ENCODE peak calls at places on chromosome 5, in four cellular contexts. Z is AG04450, A is HL-60, W is tibial artery. F is an unnamed sample. For H3K27me3, the result is how much of the 10 kb centered on the place peaks cover.

GRCh38 chr5:171627936-171628335 is 157.7 kb upstream of the SMIM23 start:
- DNase-seq in Z (no peak), A (no peak), W (no peak), F (no peak)

GRCh38 chr5:45847877-45848276 is 151.7 kb upstream of the HCN1 start:
- DNase-seq in Z (no peak), A (no peak), W (no peak), F (no peak)

GRCh38 chr5:124514966-124515365 is 231.5 kb downstream of the ZNF608 start:
- DNase-seq in Z (no peak), A (no peak), W (no peak), F (no peak)

GRCh38 chr5:157387683-157388093 is 72.3 kb upstream of the NIPAL4 start:
- DNase-seq in Z (peak), A (no peak), W (peak), F (peak)

GRCh38 chr5:93099902-93100347 is 481.1 kb downstream of the NR2F1-AS1 start:
- DNase-seq in Z (no peak), A (no peak), W (no peak), F (no peak)

GRCh38 chr5:133794771-133795391 is 173.5 kb downstream of the C5orf15 start:
- DNase-seq in Z (no peak), A (no peak), W (no peak), F (no peak)

GRCh38 chr5:177132504-177133118 is 962 bp upstream of the NSD1 start:
- DNase-seq in Z (no peak), A (no peak), W (peak), F (no peak)

GRCh38 chr5:540215-541147 is 16.2 kb upstream of the SLC9A3 start:
- DNase-seq in Z (no peak), A (no peak), W (no peak), F (no peak)

GRCh38 chr5:57503433-57503832 is 20.8 kb upstream of the ACTBL2 start:
- DNase-seq in Z (no peak), A (no peak), W (no peak), F (no peak)

GRCh38 chr5:15704397-15704947 is 204.5 kb downstream of the FBXL7 start:
- DNase-seq in Z (no peak), A (no peak), W (no peak), F (peak)

GRCh38 chr5:55544341-55544740 is 9.6 kb upstream of the PLPP1 start:
- DNase-seq in Z (no peak), A (no peak), W (no peak), F (no peak)

GRCh38 chr5:68522863-68523262 is 307.3 kb downstream of the PIK3R1 start:
- DNase-seq in Z (no peak), A (no peak), W (no peak), F (peak)

GRCh38 chr5:32278403-32278802 is 34.3 kb downstream of the MTMR12 start:
- DNase-seq in Z (peak), A (no peak), W (no peak), F (no peak)

GRCh38 chr5:128844354-128844923 is 120.8 kb upstream of the SLC27A6 start:
- DNase-seq in Z (no peak), A (no peak), W (no peak), F (no peak)

GRCh38 chr5:1124181-1125029 is 12.5 kb upstream of the SLC12A7 start:
- DNase-seq in Z (no peak), A (no peak), W (no peak), F (no peak)

GRCh38 chr5:145293716-145294115 is 541.4 kb downstream of the PRELID2 start:
- DNase-seq in Z (no peak), A (no peak), W (no peak), F (no peak)

GRCh38 chr5:171342362-171343111 is 33.5 kb downstream of the TLX3 start:
- DNase-seq in Z (peak), A (peak), W (no peak), F (no peak)

GRCh38 chr5:141369994-141370848 is at the start of gene PCDHGB3:
- DNase-seq in Z (no peak), A (peak), W (peak), F (no peak)
- TF ChIP-seq CTCF in Z (peak), A (peak), W (no peak), F (peak)

GRCh38 chr5:164298165-164298564 is 792.7 kb downstream of the MAT2B start:
- DNase-seq in Z (no peak), A (no peak), W (no peak), F (no peak)

GRCh38 chr5:164301136-164301535 is 795.7 kb downstream of the MAT2B start:
- DNase-seq in Z (no peak), A (no peak), W (no peak), F (no peak)

GRCh38 chr5:164300295-164300694 is 794.9 kb downstream of the MAT2B start:
- DNase-seq in Z (no peak), A (no peak), W (no peak), F (no peak)

GRCh38 chr5:164301708-164302107 is 796.3 kb downstream of the MAT2B start:
- DNase-seq in Z (no peak), A (no peak), W (no peak), F (no peak)

GRCh38 chr5:164296603-164297080 is 791.2 kb downstream of the MAT2B start:
- DNase-seq in Z (no peak), A (no peak), W (no peak), F (no peak)
- H3K27me3 ChIP-seq in Z (under half), A (under half), W (under half), F (under half)

DNA sequence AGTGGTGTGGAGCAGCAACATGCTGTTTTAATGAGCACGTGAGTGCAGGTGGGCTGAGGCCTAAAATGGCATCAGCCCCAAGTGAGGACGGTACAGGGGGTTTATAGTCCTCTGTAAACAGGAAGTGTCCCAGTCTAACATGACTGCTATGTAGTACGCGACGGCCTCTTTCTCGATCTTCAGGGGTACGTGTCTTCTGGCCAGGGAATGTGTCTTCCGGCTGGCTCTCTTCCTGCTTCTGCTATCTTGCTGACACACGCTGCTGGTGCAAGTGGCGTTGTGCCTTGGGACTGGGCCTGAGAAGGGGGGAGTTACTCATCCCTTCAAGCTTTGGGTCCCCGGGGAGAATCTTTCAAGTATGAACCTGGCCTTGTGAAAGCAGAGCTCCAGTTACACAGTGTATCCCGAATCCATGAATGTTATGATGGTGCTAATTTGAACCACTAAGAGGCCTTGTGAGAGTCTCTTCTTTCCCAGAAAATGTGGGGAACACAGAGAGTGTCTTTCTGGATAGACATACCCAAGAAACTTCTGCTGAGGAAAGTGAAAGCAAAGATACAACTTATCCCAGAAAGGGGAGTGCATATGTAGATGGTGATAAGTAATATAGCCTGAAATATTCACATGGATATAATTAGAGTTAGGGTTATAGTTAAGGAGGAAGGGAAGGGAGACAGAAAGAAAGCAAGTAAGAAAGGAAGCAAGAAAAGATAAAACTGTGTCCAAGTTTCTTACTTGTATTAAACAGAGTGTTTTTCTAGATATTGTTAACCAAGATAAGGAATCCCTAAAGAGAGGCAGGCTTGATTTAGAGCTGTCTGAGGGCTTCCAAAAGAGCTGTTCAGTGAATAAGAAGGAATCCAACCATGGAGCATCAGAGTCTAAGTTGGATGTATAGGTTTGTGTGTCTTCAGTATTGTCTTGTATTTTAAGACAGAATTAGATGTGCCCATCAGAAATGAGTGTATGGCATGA is 35.5 kb upstream of the ANXA2R start:
- DNase-seq in Z (no peak), A (no peak), W (peak), F (no peak)
- H3K4me3 ChIP-seq in Z (no peak), A (no peak), W (no peak), F (no peak)

GRCh38 chr5:23367863-23368262 is 139.5 kb upstream of the PRDM9 start:
- DNase-seq in Z (no peak), A (no peak), W (no peak), F (no peak)
- TF ChIP-seq CTCF in Z (no peak), A (no peak), W (no peak), F (no peak)

GRCh38 chr5:181045316-181045715 is 5.2 kb downstream of the BTNL9 start:
- DNase-seq in Z (no peak), A (no peak), W (no peak), F (no peak)
- H3K27me3 ChIP-seq in Z (under half), A (under half), W (half or more), F (under half)

F was measured in BJ.